ENCODE peak calls at places on chromosomes 16 and 17, in six cellular contexts. A is choroid plexus epithelial cell, F is PC-3, X is A549, U is colonic mucosa, G is WERI-Rb-1. R is an unnamed sample.

GRCh38 chr17:10844667-10845387 is 6.9 kb upstream of the PIRT start:
- DNase-seq in A (peak), F (peak), U (peak), X (peak), G (peak), R (peak)

GRCh38 chr17:81400154-81400938 is 5.1 kb downstream of the BAHCC1 start:
- DNase-seq in A (peak), U (peak), F (peak), G (peak), X (peak), R (peak)

GRCh38 chr16:779561-779960 is 8.6 kb downstream of the RPUSD1 start:
- DNase-seq in X (no peak), F (no peak), A (no peak), G (no peak), U (no peak), R (no peak)

GRCh38 chr17:78387982-78388941 is 9.8 kb downstream of the PGS1 start:
- DNase-seq in A (peak), F (no peak), U (no peak), G (no peak), X (no peak), R (peak)

GRCh38 chr16:71513302-71513701 is 12.9 kb upstream of the CHST4 start:
- DNase-seq in A (no peak), G (no peak), U (no peak), X (no peak), F (no peak), R (no peak)

GRCh38 chr16:70678898-70679652 is 6.8 kb downstream of the MTSS2 start:
- DNase-seq in X (no peak), F (no peak), G (no peak), A (no peak), U (no peak), R (no peak)

GRCh38 chr16:70789231-70789926 is 11.6 kb downstream of the VAC14 start:
- DNase-seq in U (peak), G (no peak), X (peak), F (no peak), A (peak), R (peak)

GRCh38 chr17:66508896-66509843 is 206.8 kb downstream of the PRKCA start:
- DNase-seq in U (peak), F (peak), A (peak), G (no peak), X (peak), R (peak)

GRCh38 chr16:48617711-48618148 is 7.8 kb upstream of the N4BP1 start:
- DNase-seq in U (no peak), G (no peak), X (no peak), A (peak), F (no peak), R (peak)

GRCh38 chr17:73302189-73302588 is 9.6 kb downstream of the CDC42EP4 start:
- DNase-seq in F (no peak), G (no peak), A (no peak), U (no peak), X (no peak), R (peak)

GRCh38 chr17:6856054-6856453 is 24.5 kb upstream of the TEKT1 start:
- DNase-seq in F (no peak), X (no peak), G (no peak), U (no peak), A (no peak), R (no peak)

GRCh38 chr17:6857336-6857735 is 25.8 kb upstream of the TEKT1 start:
- DNase-seq in X (no peak), U (no peak), A (no peak), G (no peak), F (no peak), R (no peak)

GRCh38 chr17:6857904-6858303 is 26.4 kb upstream of the TEKT1 start:
- DNase-seq in F (no peak), X (no peak), A (no peak), G (no peak), U (no peak), R (no peak)

DNA sequence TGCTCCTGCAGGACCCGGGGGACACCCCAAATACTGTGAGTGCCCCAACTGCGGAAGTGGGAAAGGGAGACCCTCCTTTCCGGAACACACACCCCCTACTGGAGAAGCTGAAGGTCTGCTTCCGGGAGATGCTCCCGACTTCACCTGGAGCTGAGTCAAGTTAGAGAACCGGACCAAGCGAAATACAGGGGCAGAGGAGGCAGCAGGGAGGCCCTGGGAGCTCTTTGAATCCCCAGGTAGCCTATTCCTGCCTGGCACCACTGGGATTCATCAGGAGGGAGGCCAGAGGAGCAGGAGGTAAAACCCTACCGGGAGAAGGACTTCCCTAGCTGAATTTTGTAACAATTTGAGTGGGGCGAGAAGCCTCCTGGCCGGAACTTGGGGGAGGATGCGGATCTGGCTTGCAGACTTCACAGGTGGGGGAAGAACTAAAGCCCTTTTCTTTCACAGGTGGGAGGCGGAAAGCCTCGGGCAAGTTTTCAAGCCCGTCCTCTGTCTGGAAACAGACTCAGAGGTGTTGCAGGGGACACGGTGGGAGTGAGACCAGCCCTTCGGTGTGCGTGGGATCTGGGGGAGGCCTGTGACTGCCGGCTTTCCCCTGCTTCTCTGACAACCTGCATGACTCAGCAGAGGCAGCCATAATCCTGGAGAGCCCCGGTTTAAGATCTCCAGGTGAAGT is 22.4 kb upstream of the TEKT1 start:
- DNase-seq in G (no peak), U (no peak), X (peak), F (peak), A (peak), R (no peak)
- TF ChIP-seq CTCF in G (no peak), U (no peak), X (peak), F (peak), A (peak), R (peak)

GRCh38 chr17:32523017-32523680 is 36.4 kb downstream of the CDK5R1 start:
- DNase-seq in F (no peak), G (no peak), U (no peak), X (no peak), A (no peak), R (no peak)

GRCh38 chr17:32520737-32521399 is 34.1 kb downstream of the CDK5R1 start:
- DNase-seq in G (peak), A (no peak), X (no peak), U (no peak), F (no peak), R (no peak)

GRCh38 chr17:32527146-32527545 is 40.4 kb downstream of the CDK5R1 start:
- DNase-seq in U (no peak), F (no peak), X (no peak), G (no peak), A (no peak), R (no peak)

GRCh38 chr17:32525116-32525515 is 38.3 kb downstream of the CDK5R1 start:
- DNase-seq in F (no peak), U (no peak), G (no peak), A (peak), X (no peak), R (peak)

GRCh38 chr17:32523827-32524552 is 37.2 kb downstream of the CDK5R1 start:
- DNase-seq in U (no peak), X (no peak), F (no peak), A (no peak), G (no peak), R (no peak)
- H3K4me3 ChIP-seq in U (no peak), X (no peak), F (no peak), A (no peak), G (no peak), R (no peak)

DNA sequence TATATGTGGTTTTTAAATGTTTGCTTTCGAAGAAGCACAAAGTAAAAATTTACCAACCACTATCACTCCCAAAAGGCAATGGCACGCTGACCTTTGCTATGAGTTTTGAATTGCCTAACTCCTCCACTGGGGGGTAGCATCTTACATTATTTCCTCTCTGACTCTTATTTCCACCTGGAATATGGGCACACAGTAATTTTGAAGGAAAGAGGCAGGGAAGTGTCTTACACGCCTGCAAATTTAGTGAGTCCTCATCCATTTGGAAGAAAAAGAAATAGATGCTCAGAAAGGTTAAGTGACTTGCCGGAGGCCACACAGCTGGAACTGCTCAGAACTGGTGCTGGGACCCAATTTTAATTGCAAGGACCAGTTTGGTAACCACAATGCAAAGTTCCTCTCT is 29.9 kb upstream of the IRX6 start:
- DNase-seq in A (no peak), U (no peak), X (no peak), G (no peak), F (peak), R (no peak)
- TF ChIP-seq CTCF in A (no peak), U (no peak), X (no peak), G (peak), F (no peak), R (no peak)

GRCh38 chr16:56618138-56618537 is 7.4 kb upstream of the MT1E start:
- DNase-seq in X (no peak), F (no peak), G (no peak), U (no peak), A (no peak), R (no peak)
- H3K4me3 ChIP-seq in X (no peak), F (no peak), G (no peak), U (no peak), A (peak), R (no peak)

R was measured in fibroblast of villous mesenchyme.